ENCODE peak calls at places on chromosomes 5 and 9, in six cellular contexts. One of them, this sample, is unnamed.

GRCh38 chr9:80789831-80790230 is 899.5 kb downstream of the TLE1 start:
- DNase-seq in posterior cingulate gyrus: no peak
- DNase-seq in T-cell: no peak
- DNase-seq in AG08396: no peak
- DNase-seq in left ventricle myocardium superior: no peak
- DNase-seq in NCI-H1092: peak; percentile 2
- DNase-seq in this sample: peak; percentile 0

GRCh38 chr9:108022246-108022935 is 532.8 kb upstream of the KLF4 start:
- DNase-seq in posterior cingulate gyrus: no peak
- DNase-seq in T-cell: no peak
- DNase-seq in AG08396: no peak
- DNase-seq in left ventricle myocardium superior: no peak
- DNase-seq in NCI-H1092: no peak
- DNase-seq in this sample: no peak

GRCh38 chr5:168706655-168707069 is 127.5 kb upstream of the PANK3 start:
- DNase-seq in posterior cingulate gyrus: peak; percentile 47
- DNase-seq in T-cell: no peak
- DNase-seq in AG08396: peak; percentile 28
- DNase-seq in left ventricle myocardium superior: peak; percentile 35
- DNase-seq in NCI-H1092: peak; percentile 20
- DNase-seq in this sample: peak; percentile 27

GRCh38 chr9:74570879-74571512 is 73.9 kb downstream of the RORB start:
- DNase-seq in posterior cingulate gyrus: peak; percentile 25
- DNase-seq in T-cell: no peak
- DNase-seq in AG08396: peak; percentile 18
- DNase-seq in left ventricle myocardium superior: no peak
- DNase-seq in NCI-H1092: peak; percentile 8
- DNase-seq in this sample: no peak

GRCh38 chr9:135971892-135972291 is 10.7 kb upstream of the UBAC1 start:
- DNase-seq in posterior cingulate gyrus: no peak
- DNase-seq in T-cell: peak; percentile 60
- DNase-seq in AG08396: no peak
- DNase-seq in left ventricle myocardium superior: no peak
- DNase-seq in NCI-H1092: no peak
- DNase-seq in this sample: no peak

GRCh38 chr9:69594180-69594579 is 78.0 kb downstream of the APBA1 start:
- DNase-seq in posterior cingulate gyrus: no peak
- DNase-seq in T-cell: no peak
- DNase-seq in AG08396: no peak
- DNase-seq in left ventricle myocardium superior: no peak
- DNase-seq in NCI-H1092: no peak
- DNase-seq in this sample: no peak

GRCh38 chr5:100992354-100992753 is 89.3 kb upstream of the ST8SIA4 start:
- DNase-seq in posterior cingulate gyrus: no peak
- DNase-seq in T-cell: no peak
- DNase-seq in AG08396: no peak
- DNase-seq in left ventricle myocardium superior: no peak
- DNase-seq in NCI-H1092: no peak
- DNase-seq in this sample: no peak

GRCh38 chr9:106059886-106060285 is 365.5 kb downstream of the TMEM38B start:
- DNase-seq in posterior cingulate gyrus: no peak
- DNase-seq in T-cell: no peak
- DNase-seq in AG08396: no peak
- DNase-seq in left ventricle myocardium superior: no peak
- DNase-seq in NCI-H1092: no peak
- DNase-seq in this sample: no peak

GRCh38 chr5:88740604-88741003 is 142.4 kb downstream of the MEF2C start:
- DNase-seq in posterior cingulate gyrus: no peak
- DNase-seq in T-cell: no peak
- DNase-seq in AG08396: no peak
- DNase-seq in left ventricle myocardium superior: no peak
- DNase-seq in NCI-H1092: no peak
- DNase-seq in this sample: no peak

GRCh38 chr5:142426129-142426641 is 101.4 kb upstream of the SPRY4 start:
- DNase-seq in posterior cingulate gyrus: no peak
- DNase-seq in T-cell: peak; percentile 43
- DNase-seq in AG08396: no peak
- DNase-seq in left ventricle myocardium superior: peak; percentile 75
- DNase-seq in NCI-H1092: no peak
- DNase-seq in this sample: no peak

GRCh38 chr9:16180546-16180945 is 627.7 kb downstream of the CCDC171 start:
- DNase-seq in posterior cingulate gyrus: no peak
- DNase-seq in T-cell: no peak
- DNase-seq in AG08396: peak; percentile 17
- DNase-seq in left ventricle myocardium superior: no peak
- DNase-seq in NCI-H1092: no peak
- DNase-seq in this sample: no peak

GRCh38 chr9:135776893-135777622 is 75.1 kb downstream of the KCNT1 start:
- DNase-seq in posterior cingulate gyrus: no peak
- DNase-seq in T-cell: no peak
- DNase-seq in AG08396: no peak
- DNase-seq in left ventricle myocardium superior: no peak
- DNase-seq in NCI-H1092: no peak
- DNase-seq in this sample: no peak

GRCh38 chr9:69976165-69976564 is 67.5 kb upstream of the MAMDC2 start:
- DNase-seq in posterior cingulate gyrus: no peak
- DNase-seq in T-cell: no peak
- DNase-seq in AG08396: peak; percentile 42
- DNase-seq in left ventricle myocardium superior: no peak
- DNase-seq in NCI-H1092: no peak
- DNase-seq in this sample: no peak

GRCh38 chr9:109940536-109940935 is 160.5 kb downstream of the PALM2AKAP2 start:
- DNase-seq in posterior cingulate gyrus: no peak
- DNase-seq in T-cell: no peak
- DNase-seq in AG08396: no peak
- DNase-seq in left ventricle myocardium superior: no peak
- DNase-seq in NCI-H1092: no peak
- DNase-seq in this sample: no peak

GRCh38 chr9:13113201-13113600 is 166.3 kb downstream of the MPDZ start:
- DNase-seq in posterior cingulate gyrus: no peak
- DNase-seq in T-cell: no peak
- DNase-seq in AG08396: no peak
- DNase-seq in left ventricle myocardium superior: no peak
- DNase-seq in NCI-H1092: no peak
- DNase-seq in this sample: no peak

GRCh38 chr5:144460608-144461007 is 289.9 kb downstream of the KCTD16 start:
- DNase-seq in posterior cingulate gyrus: no peak
- DNase-seq in T-cell: no peak
- DNase-seq in AG08396: no peak
- DNase-seq in left ventricle myocardium superior: no peak
- DNase-seq in NCI-H1092: no peak
- DNase-seq in this sample: no peak

GRCh38 chr5:107380654-107381053 is 290.1 kb downstream of the EFNA5 start:
- DNase-seq in posterior cingulate gyrus: no peak
- DNase-seq in T-cell: no peak
- DNase-seq in AG08396: no peak
- DNase-seq in left ventricle myocardium superior: no peak
- DNase-seq in NCI-H1092: no peak
- DNase-seq in this sample: no peak

GRCh38 chr9:35690447-35691324 is 961 bp upstream of the TPM2 start:
- DNase-seq in posterior cingulate gyrus: peak; percentile 42
- DNase-seq in T-cell: peak; percentile 24
- DNase-seq in AG08396: peak; percentile 87
- DNase-seq in left ventricle myocardium superior: peak; percentile 90
- DNase-seq in NCI-H1092: peak; percentile 23
- DNase-seq in this sample: peak; percentile 21

GRCh38 chr5:91390268-91390667 is 7.2 kb upstream of the ARRDC3 start:
- DNase-seq in posterior cingulate gyrus: no peak
- DNase-seq in T-cell: no peak
- DNase-seq in AG08396: no peak
- DNase-seq in left ventricle myocardium superior: no peak
- DNase-seq in NCI-H1092: no peak
- DNase-seq in this sample: no peak

GRCh38 chr5:125683669-125684068 is 739.5 kb upstream of the GRAMD2B start:
- DNase-seq in posterior cingulate gyrus: no peak
- DNase-seq in T-cell: no peak
- DNase-seq in AG08396: no peak
- DNase-seq in left ventricle myocardium superior: no peak
- DNase-seq in NCI-H1092: no peak
- DNase-seq in this sample: no peak

GRCh38 chr5:17069995-17070405 is 133.9 kb upstream of the MYO10 start:
- DNase-seq in posterior cingulate gyrus: no peak
- DNase-seq in T-cell: no peak
- DNase-seq in AG08396: no peak
- DNase-seq in left ventricle myocardium superior: no peak
- DNase-seq in NCI-H1092: no peak
- DNase-seq in this sample: no peak

GRCh38 chr5:40223884-40224402 is 455.8 kb upstream of the PTGER4 start:
- DNase-seq in posterior cingulate gyrus: no peak
- DNase-seq in T-cell: no peak
- DNase-seq in AG08396: peak; percentile 14
- DNase-seq in left ventricle myocardium superior: no peak
- DNase-seq in NCI-H1092: no peak
- DNase-seq in this sample: no peak

GRCh38 chr9:22008662-22009562 is at the start of gene CDKN2B:
- DNase-seq in posterior cingulate gyrus: peak; percentile 93
- DNase-seq in T-cell: peak; percentile 33
- DNase-seq in AG08396: peak; percentile 99
- DNase-seq in left ventricle myocardium superior: peak; percentile 98
- DNase-seq in NCI-H1092: peak; percentile 95
- DNase-seq in this sample: peak; percentile 91

GRCh38 chr9:115192280-115192679 is 74.3 kb upstream of the TNC start:
- DNase-seq in posterior cingulate gyrus: no peak
- DNase-seq in T-cell: no peak
- DNase-seq in AG08396: no peak
- DNase-seq in left ventricle myocardium superior: no peak
- DNase-seq in NCI-H1092: no peak
- DNase-seq in this sample: no peak

GRCh38 chr5:93193756-93194155 is 387.3 kb downstream of the NR2F1-AS1 start:
- DNase-seq in posterior cingulate gyrus: no peak
- DNase-seq in T-cell: no peak
- DNase-seq in AG08396: no peak
- DNase-seq in left ventricle myocardium superior: no peak
- DNase-seq in NCI-H1092: no peak
- DNase-seq in this sample: no peak

GRCh38 chr5:78008356-78008967 is 232.3 kb upstream of the TBCA start:
- DNase-seq in posterior cingulate gyrus: peak; percentile 59
- DNase-seq in T-cell: no peak
- DNase-seq in AG08396: peak; percentile 51
- DNase-seq in left ventricle myocardium superior: no peak
- DNase-seq in NCI-H1092: peak; percentile 34
- DNase-seq in this sample: peak; percentile 54

GRCh38 chr9:135443811-135444470 is 35.6 kb upstream of the PPP1R26 start:
- DNase-seq in posterior cingulate gyrus: no peak
- DNase-seq in T-cell: no peak
- DNase-seq in AG08396: no peak
- DNase-seq in left ventricle myocardium superior: no peak
- DNase-seq in NCI-H1092: no peak
- DNase-seq in this sample: no peak

GRCh38 chr5:87410941-87411340 is 1.8 kb downstream of the CCNH start:
- DNase-seq in posterior cingulate gyrus: no peak
- DNase-seq in T-cell: no peak
- DNase-seq in AG08396: peak; percentile 18
- DNase-seq in left ventricle myocardium superior: no peak
- DNase-seq in NCI-H1092: no peak
- DNase-seq in this sample: no peak

GRCh38 chr9:108117775-108118174 is 628.2 kb upstream of the KLF4 start:
- DNase-seq in posterior cingulate gyrus: no peak
- DNase-seq in T-cell: no peak
- DNase-seq in AG08396: no peak
- DNase-seq in left ventricle myocardium superior: no peak
- DNase-seq in NCI-H1092: no peak
- DNase-seq in this sample: no peak

GRCh38 chr5:44942524-44943001 is 133.8 kb downstream of the MRPS30 start:
- DNase-seq in posterior cingulate gyrus: no peak
- DNase-seq in T-cell: no peak
- DNase-seq in AG08396: no peak
- DNase-seq in left ventricle myocardium superior: no peak
- DNase-seq in NCI-H1092: no peak
- DNase-seq in this sample: no peak

GRCh38 chr9:16726718-16727451 is 143.6 kb downstream of the BNC2 start:
- DNase-seq in posterior cingulate gyrus: peak; percentile 48
- DNase-seq in T-cell: no peak
- DNase-seq in AG08396: peak; percentile 71
- DNase-seq in left ventricle myocardium superior: peak; percentile 82
- DNase-seq in NCI-H1092: peak; percentile 79
- DNase-seq in this sample: peak; percentile 62

GRCh38 chr9:5450360-5451051 is at the start of gene CD274:
- DNase-seq in posterior cingulate gyrus: peak; percentile 74
- DNase-seq in T-cell: peak; percentile 70
- DNase-seq in AG08396: peak; percentile 88
- DNase-seq in left ventricle myocardium superior: peak; percentile 96
- DNase-seq in NCI-H1092: peak; percentile 71
- DNase-seq in this sample: peak; percentile 76

GRCh38 chr5:167916706-167917105 is 374.7 kb upstream of the WWC1 start:
- DNase-seq in posterior cingulate gyrus: no peak
- DNase-seq in T-cell: no peak
- DNase-seq in AG08396: no peak
- DNase-seq in left ventricle myocardium superior: peak; percentile 36
- DNase-seq in NCI-H1092: no peak
- DNase-seq in this sample: no peak

GRCh38 chr9:97696025-97696822 is 916 bp downstream of the XPA start:
- DNase-seq in posterior cingulate gyrus: no peak
- DNase-seq in T-cell: no peak
- DNase-seq in AG08396: peak; percentile 31
- DNase-seq in left ventricle myocardium superior: no peak
- DNase-seq in NCI-H1092: no peak
- DNase-seq in this sample: no peak

GRCh38 chr9:9112001-9112725 is 1312.6 kb upstream of the DMAC1 start:
- DNase-seq in posterior cingulate gyrus: no peak
- DNase-seq in T-cell: no peak
- DNase-seq in AG08396: no peak
- DNase-seq in left ventricle myocardium superior: no peak
- DNase-seq in NCI-H1092: peak; percentile 61
- DNase-seq in this sample: no peak

GRCh38 chr5:73899055-73899454 is 273.1 kb downstream of the ARHGEF28 start:
- DNase-seq in posterior cingulate gyrus: peak; percentile 17
- DNase-seq in T-cell: no peak
- DNase-seq in AG08396: no peak
- DNase-seq in left ventricle myocardium superior: peak; percentile 35
- DNase-seq in NCI-H1092: no peak
- DNase-seq in this sample: no peak

GRCh38 chr5:116759860-116760644 is 185.4 kb upstream of the SEMA6A start:
- DNase-seq in posterior cingulate gyrus: no peak
- DNase-seq in T-cell: no peak
- DNase-seq in AG08396: no peak
- DNase-seq in left ventricle myocardium superior: peak; percentile 36
- DNase-seq in NCI-H1092: no peak
- DNase-seq in this sample: peak; percentile 36

GRCh38 chr5:116440329-116440895 is 134.2 kb downstream of the SEMA6A start:
- DNase-seq in posterior cingulate gyrus: no peak
- DNase-seq in T-cell: no peak
- DNase-seq in AG08396: no peak
- DNase-seq in left ventricle myocardium superior: no peak
- DNase-seq in NCI-H1092: no peak
- DNase-seq in this sample: no peak